ENCODE peak calls at places on chromosomes 11 and 22, in ten cellular contexts. S, Z, G, F, A, J, D, E, W and X are unnamed samples.

GRCh38 chr11:28243057-28243456 is 134.9 kb downstream of the METTL15 start:
- DNase-seq in W (no peak), F (no peak), Z (no peak), A (no peak), S (no peak), J (no peak), D (no peak), E (no peak), G (no peak), X (no peak)

GRCh38 chr11:44899959-44900358 is 50.7 kb downstream of the TP53I11 start:
- DNase-seq in Z (no peak), W (no peak), D (peak), G (peak), S (peak), A (no peak), E (peak), F (peak), J (no peak), X (peak)

GRCh38 chr11:29782447-29782846 is 234.4 kb downstream of the KCNA4 start:
- DNase-seq in E (no peak), S (no peak), Z (no peak), F (no peak), A (no peak), G (no peak), D (no peak), J (no peak), W (no peak), X (no peak)

GRCh38 chr11:62061356-62062222 is 62.2 kb upstream of the INCENP start:
- DNase-seq in G (no peak), A (no peak), Z (no peak), W (no peak), F (peak), E (no peak), J (no peak), S (no peak), D (peak), X (no peak)

GRCh38 chr11:21427750-21428149 is 758.4 kb downstream of the NELL1 start:
- DNase-seq in A (no peak), W (no peak), G (no peak), S (no peak), F (no peak), D (no peak), E (no peak), J (no peak), Z (no peak), X (no peak)

GRCh38 chr22:34038801-34039200 is 118.5 kb upstream of the LARGE1 start:
- DNase-seq in F (no peak), G (no peak), S (no peak), W (no peak), Z (no peak), J (no peak), D (no peak), A (no peak), E (no peak), X (no peak)

GRCh38 chr11:78045851-78046485 is 17.7 kb upstream of the THRSP start:
- DNase-seq in G (peak), S (no peak), E (no peak), A (peak), D (peak), W (no peak), J (peak), Z (peak), F (peak), X (peak)

GRCh38 chr11:114367244-114367957 is 32.9 kb downstream of the C11orf71 start:
- DNase-seq in Z (no peak), G (no peak), W (no peak), E (no peak), D (no peak), S (no peak), A (no peak), F (no peak), J (no peak), X (no peak)

GRCh38 chr11:120828847-120829246 is 195.1 kb upstream of the TBCEL start:
- DNase-seq in F (no peak), W (no peak), A (no peak), S (no peak), D (no peak), Z (no peak), G (no peak), E (no peak), J (no peak), X (no peak)

GRCh38 chr11:19715373-19715772 is 2.7 kb downstream of the NAV2 start:
- DNase-seq in Z (no peak), F (no peak), S (peak), E (no peak), G (no peak), A (no peak), D (no peak), J (no peak), W (peak), X (no peak)

GRCh38 chr11:68709064-68709463 is 24.7 kb downstream of the GAL start:
- DNase-seq in A (no peak), J (no peak), D (no peak), E (no peak), G (no peak), Z (no peak), W (no peak), F (no peak), S (no peak), X (no peak)

GRCh38 chr11:84106560-84106959 is 820.4 kb upstream of the CCDC90B start:
- DNase-seq in J (no peak), S (no peak), E (no peak), A (no peak), F (no peak), Z (no peak), W (no peak), G (no peak), D (no peak), X (no peak)

GRCh38 chr11:84103096-84103495 is 816.9 kb upstream of the CCDC90B start:
- DNase-seq in W (no peak), D (no peak), Z (no peak), E (no peak), J (no peak), S (no peak), G (no peak), F (no peak), A (no peak), X (no peak)

GRCh38 chr11:84105148-84105547 is 819.0 kb upstream of the CCDC90B start:
- DNase-seq in J (no peak), W (no peak), A (no peak), G (no peak), Z (no peak), D (no peak), F (no peak), E (no peak), S (no peak), X (no peak)
- H3K4me3 ChIP-seq in J (no peak), W (no peak), A (no peak), G (no peak), Z (no peak), D (no peak), F (no peak), E (no peak), S (no peak), X (no peak)

DNA sequence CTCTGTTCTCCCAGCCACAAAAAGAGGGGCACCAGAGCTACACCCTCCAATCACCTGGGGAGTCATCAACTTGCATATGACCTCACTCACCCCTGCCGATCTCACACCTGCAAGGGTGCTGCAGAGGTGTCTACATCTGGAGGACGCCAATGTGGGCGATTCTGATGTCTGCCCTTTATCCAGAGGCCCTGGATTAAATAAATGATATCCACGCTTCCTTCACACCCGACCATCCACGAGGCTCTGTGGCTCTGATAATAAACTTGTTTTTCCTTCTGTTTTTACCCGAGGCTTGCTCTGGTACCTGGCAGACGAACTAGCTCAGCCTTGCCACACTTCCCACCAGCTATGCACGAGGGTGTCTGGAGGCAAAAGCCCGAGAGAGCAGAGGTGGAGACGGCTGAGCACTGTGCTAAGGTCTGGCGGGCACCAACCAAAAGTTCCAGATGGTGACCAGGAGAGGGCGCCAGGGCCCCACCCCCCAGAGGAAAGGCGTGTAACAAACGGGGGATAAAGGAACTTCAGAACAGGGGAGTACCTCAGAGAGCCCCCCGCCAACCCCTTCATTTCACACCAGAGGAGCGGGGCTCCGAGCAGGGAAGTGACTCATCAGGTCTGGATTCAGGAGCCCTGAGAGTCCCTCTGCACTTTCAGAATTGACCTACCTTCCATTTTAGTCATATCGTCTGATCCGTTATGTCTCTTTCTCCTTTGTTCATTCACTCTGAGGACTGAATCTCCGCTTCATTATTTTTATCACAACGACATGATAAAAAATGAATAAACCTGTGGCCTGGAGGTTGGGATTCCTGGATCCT is 13.5 kb downstream of the SCN3B start:
- DNase-seq in A (peak), E (no peak), G (peak), W (no peak), J (no peak), S (no peak), Z (peak), D (peak), F (peak), X (peak)
- H3K4me3 ChIP-seq in A (no peak), E (no peak), G (no peak), W (no peak), J (no peak), S (no peak), Z (no peak), D (no peak), F (no peak), X (no peak)

GRCh38 chr22:46061431-46062231 is 84.7 kb upstream of the WNT7B start:
- DNase-seq in W (peak), D (peak), E (no peak), F (no peak), J (peak), Z (no peak), S (no peak), A (peak), G (no peak), X (no peak)
- H3K4me3 ChIP-seq in W (peak), D (no peak), E (no peak), F (no peak), J (peak), Z (peak), S (no peak), A (no peak), G (no peak), X (no peak)

GRCh38 chr11:72240461-72241289 is 3.3 kb downstream of the PHOX2A start:
- DNase-seq in J (no peak), A (no peak), F (no peak), D (peak), W (no peak), Z (no peak), G (no peak), E (no peak), S (no peak), X (no peak)

GRCh38 chr11:72239296-72239848 is 4.6 kb downstream of the PHOX2A start:
- DNase-seq in J (peak), E (no peak), S (no peak), F (peak), A (peak), W (no peak), D (peak), G (peak), Z (no peak), X (no peak)

GRCh38 chr11:72241290-72241781 is 2.6 kb downstream of the PHOX2A start:
- DNase-seq in E (no peak), Z (no peak), J (no peak), F (no peak), G (no peak), D (no peak), A (no peak), S (no peak), W (no peak), X (no peak)

GRCh38 chr11:72238492-72239295 is 5.3 kb downstream of the PHOX2A start:
- DNase-seq in J (no peak), A (no peak), G (no peak), E (no peak), S (no peak), D (peak), Z (no peak), F (no peak), W (no peak), X (no peak)

GRCh38 chr11:72239849-72240460 is 4.0 kb downstream of the PHOX2A start:
- DNase-seq in J (peak), D (peak), E (no peak), Z (no peak), W (no peak), F (no peak), G (no peak), A (peak), S (no peak), X (no peak)
- H3K4me3 ChIP-seq in J (peak), D (no peak), E (peak), Z (peak), W (peak), F (no peak), G (no peak), A (peak), S (peak), X (no peak)

GRCh38 chr22:27399161-27399560 is 402.4 kb downstream of the MN1 start:
- DNase-seq in J (no peak), D (no peak), A (no peak), E (no peak), W (no peak), S (no peak), Z (no peak), F (no peak), G (no peak), X (no peak)
- H3K4me3 ChIP-seq in J (no peak), D (no peak), A (no peak), E (no peak), W (no peak), S (peak), Z (peak), F (no peak), G (no peak), X (no peak)

DNA sequence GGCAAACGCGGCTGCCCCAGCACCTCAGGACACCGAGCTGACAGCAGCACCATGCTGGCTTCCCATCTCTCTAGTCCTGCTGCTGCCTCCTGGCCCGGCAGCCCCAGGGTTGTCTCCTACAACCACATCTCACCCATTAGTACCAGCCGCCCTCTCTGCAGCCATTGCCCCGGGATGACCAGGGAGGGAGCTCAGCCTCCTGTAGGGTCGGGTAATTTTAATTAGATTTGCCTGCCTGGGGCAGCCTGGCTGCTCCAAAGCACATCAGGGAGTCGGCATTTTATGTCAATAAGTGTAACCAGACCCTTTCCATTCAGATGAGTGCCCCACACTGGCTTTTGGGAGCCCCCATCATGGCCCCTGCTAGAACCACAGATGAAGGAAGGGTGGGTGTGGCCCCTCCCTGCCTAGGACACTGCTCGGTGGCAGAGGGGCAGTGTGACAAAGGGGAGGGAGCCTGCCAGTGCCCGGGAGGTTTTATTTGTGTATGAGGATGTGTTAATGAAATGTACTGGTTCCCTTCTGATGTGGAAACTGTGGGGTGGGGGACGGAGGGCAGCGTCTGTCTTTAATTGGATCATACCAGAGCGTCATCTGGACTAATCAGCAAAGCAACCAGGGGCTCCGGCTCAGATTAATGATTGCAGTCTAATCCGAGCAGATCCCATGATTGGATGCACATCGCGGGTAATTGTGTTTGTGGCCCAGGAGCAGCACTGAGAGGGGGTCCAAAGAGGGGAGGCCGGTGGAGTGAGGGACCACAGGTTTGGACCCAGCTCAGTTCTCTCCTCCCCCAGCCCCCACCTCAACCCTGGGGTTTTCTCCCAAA is 125.3 kb downstream of the FEZ1 start:
- DNase-seq in F (no peak), G (no peak), Z (no peak), J (no peak), E (no peak), S (no peak), D (peak), A (no peak), W (no peak), X (no peak)
- H3K4me3 ChIP-seq in F (no peak), G (no peak), Z (no peak), J (no peak), E (no peak), S (no peak), D (no peak), A (no peak), W (no peak), X (no peak)

GRCh38 chr11:64711944-64712306 is 11.1 kb downstream of the NRXN2 start:
- DNase-seq in A (no peak), E (no peak), D (no peak), F (no peak), Z (no peak), S (no peak), G (no peak), J (no peak), W (no peak), X (no peak)

GRCh38 chr11:64712430-64713030 is 10.5 kb downstream of the NRXN2 start:
- DNase-seq in J (no peak), D (no peak), Z (no peak), S (no peak), G (no peak), W (no peak), F (no peak), A (no peak), E (no peak), X (no peak)

GRCh38 chr11:64713031-64713780 is 9.8 kb downstream of the NRXN2 start:
- DNase-seq in W (no peak), Z (no peak), S (no peak), D (peak), E (no peak), J (peak), F (no peak), A (no peak), G (no peak), X (no peak)

GRCh38 chr11:64714664-64715063 is 8.3 kb downstream of the NRXN2 start:
- DNase-seq in Z (no peak), J (no peak), E (no peak), A (no peak), W (no peak), G (no peak), F (no peak), D (no peak), S (no peak), X (no peak)

DNA sequence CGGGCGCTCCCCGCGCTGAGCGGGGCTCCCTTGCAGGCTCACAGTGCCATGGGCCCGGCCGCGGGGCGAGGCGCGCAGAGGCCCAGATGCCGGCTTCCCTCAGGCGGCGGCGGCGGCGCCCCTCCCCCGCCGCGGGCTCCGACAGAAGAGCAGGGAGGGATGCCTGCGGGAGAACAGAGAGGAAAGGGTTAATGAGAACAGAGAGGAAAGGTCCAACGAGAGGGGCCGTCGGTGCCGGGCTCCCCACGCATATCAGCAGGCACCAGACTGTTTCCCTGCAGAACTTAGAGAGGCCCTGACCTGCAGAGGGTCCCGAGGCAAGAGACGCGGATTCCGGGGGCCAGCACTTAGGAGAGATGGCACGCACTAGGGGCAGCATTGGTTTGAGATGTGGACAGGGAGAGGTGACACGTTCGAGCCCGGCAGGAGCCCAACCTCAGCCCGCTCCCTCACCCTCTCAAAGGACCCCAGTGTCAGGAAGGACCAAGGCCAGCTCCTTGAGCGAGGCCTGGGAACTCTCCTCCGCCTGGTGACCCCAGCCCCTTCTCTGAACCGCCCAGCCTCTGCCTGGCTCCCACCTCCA is 9.1 kb downstream of the NRXN2 start:
- DNase-seq in W (no peak), Z (no peak), A (no peak), E (no peak), G (no peak), S (no peak), J (no peak), D (peak), F (no peak), X (no peak)
- H3K4me3 ChIP-seq in W (peak), Z (peak), A (no peak), E (no peak), G (no peak), S (no peak), J (no peak), D (no peak), F (no peak), X (no peak)

DNA sequence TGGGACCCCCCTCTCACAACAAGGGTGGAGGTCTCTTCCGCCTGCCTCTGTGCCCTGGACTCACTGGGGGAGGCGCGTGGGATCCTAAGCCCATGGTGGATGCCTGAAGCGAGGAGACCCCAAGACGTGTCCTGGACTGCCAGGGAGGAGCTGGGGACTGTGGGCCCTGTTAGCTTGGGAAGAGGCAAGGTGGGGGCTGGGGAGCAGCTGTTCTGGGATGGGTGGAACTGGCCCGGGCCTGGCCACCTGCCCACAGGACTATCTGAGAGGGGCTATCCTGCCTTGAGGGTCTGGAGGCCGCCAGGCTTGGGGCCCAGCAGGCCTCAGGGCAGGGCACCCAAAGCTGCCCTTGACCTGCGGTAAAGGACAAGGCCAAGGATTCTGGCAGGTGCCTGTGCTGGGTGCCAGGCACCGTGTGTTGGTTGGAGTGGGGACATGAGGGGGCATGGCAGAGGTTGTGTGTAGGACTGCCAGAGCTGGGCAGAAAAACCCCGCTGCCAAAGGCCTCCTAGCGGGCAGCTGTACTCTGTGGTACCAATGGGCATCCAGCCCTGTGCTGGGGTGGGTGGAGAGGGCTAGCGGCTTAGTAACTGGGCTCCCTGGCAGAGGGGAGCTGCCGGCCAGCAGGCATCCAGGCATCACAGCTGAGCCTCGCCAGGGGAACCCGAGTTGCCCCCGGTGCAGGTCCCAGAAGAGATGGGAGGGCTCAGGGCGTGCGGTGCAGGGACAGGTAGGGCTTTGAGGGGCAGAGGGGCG is 670 bp downstream of the LSP1 start:
- DNase-seq in S (no peak), A (no peak), W (no peak), J (no peak), Z (no peak), G (no peak), E (no peak), D (no peak), F (peak), X (no peak)
- H3K4me3 ChIP-seq in S (no peak), A (peak), W (peak), J (peak), Z (peak), G (peak), E (no peak), D (no peak), F (peak), X (no peak)

DNA sequence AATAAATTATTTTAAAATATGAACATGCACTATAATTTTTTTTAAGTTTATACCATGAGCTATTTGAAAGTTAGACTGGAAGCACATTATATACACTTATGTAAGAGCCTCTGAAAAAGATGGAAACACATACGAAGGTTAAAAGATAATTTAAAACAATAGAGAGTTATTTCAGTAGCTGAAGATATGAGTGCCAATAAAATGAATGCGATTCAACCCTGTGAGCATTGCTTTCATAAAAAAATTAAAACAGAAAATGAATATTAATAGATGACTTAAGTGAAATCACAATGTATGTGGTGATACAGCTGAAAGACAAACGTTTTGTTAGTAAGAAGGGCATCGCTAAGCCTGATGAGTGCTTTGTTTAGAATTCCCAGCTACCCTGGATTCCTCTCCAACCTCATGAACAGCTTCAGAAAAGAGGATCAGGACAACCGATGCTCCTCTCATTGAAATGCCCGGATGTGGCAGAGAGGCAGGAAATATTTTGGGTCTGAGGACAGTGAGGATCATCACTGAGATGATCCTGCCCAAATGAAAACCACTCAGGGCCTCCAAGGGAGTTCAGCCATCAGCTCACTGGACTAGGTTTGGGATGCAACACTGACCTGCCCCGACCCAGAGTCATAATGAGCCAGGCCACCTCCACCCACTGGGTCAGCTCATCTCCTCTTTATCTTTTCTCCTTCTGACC is 60.2 kb upstream of the TOP3B start:
- DNase-seq in G (no peak), S (no peak), A (no peak), J (no peak), D (no peak), E (no peak), W (no peak), F (no peak), Z (no peak), X (no peak)
- H3K4me3 ChIP-seq in G (no peak), S (no peak), A (no peak), J (no peak), D (no peak), E (no peak), W (no peak), F (no peak), Z (no peak), X (no peak)